ENCODE peak calls at places on chromosomes 13 and 19, in six cellular contexts. J is tibial nerve, F is transverse colon, P is SK-N-SH, S is stomach, Z is ovary. K is an unnamed sample.
A peak's percentile ranks its signal among the peaks of the same experiment; 100 is the strongest.

GRCh38 chr19:40799558-40800338 is 757 bp downstream of the EGLN2 start:
- DNase-seq in J (no peak), F (no peak), P (peak; percentile 69), S (peak; percentile 42), Z (peak; percentile 72), K (peak; percentile 83)

GRCh38 chr13:84265365-84265764 is 383.1 kb upstream of the SLITRK1 start:
- DNase-seq in J (no peak), F (no peak), P (no peak), S (no peak), Z (no peak), K (no peak)

GRCh38 chr13:62643007-62643483 is 1227.4 kb upstream of the PCDH20 start:
- DNase-seq in J (no peak), F (no peak), P (no peak), S (no peak), Z (no peak), K (no peak)

GRCh38 chr13:98324105-98324504 is 147.0 kb upstream of the RNF113B start:
- DNase-seq in J (peak; percentile 45), F (no peak), P (no peak), S (no peak), Z (no peak), K (no peak)

GRCh38 chr19:48059331-48059730 is 15.5 kb upstream of the CABP5 start:
- DNase-seq in J (no peak), F (no peak), P (no peak), S (no peak), Z (no peak), K (peak; percentile 5)

GRCh38 chr13:33191425-33192221 is 93.9 kb downstream of the STARD13 start:
- DNase-seq in J (no peak), F (no peak), P (peak; percentile 63), S (no peak), Z (no peak), K (no peak)

GRCh38 chr19:45939792-45940514 is 25.4 kb upstream of the NANOS2 start:
- DNase-seq in J (no peak), F (no peak), P (no peak), S (no peak), Z (no peak), K (no peak)

GRCh38 chr13:112995395-112996091 is 26.5 kb downstream of the MCF2L start:
- DNase-seq in J (no peak), F (peak; percentile 86), P (no peak), S (peak; percentile 75), Z (no peak), K (no peak)

GRCh38 chr13:95267662-95268369 is 33.4 kb downstream of the ABCC4 start:
- DNase-seq in J (no peak), F (peak; percentile 40), P (no peak), S (peak; percentile 33), Z (no peak), K (peak; percentile 73)
- H3K27ac ChIP-seq in J (no peak overlapping the region), F (peak overlapping the region; percentile 80), P (peak overlapping the region; percentile 32), S (peak overlapping the region; percentile 82), Z (no peak overlapping the region), K (peak overlapping the region; percentile 80)

DNA sequence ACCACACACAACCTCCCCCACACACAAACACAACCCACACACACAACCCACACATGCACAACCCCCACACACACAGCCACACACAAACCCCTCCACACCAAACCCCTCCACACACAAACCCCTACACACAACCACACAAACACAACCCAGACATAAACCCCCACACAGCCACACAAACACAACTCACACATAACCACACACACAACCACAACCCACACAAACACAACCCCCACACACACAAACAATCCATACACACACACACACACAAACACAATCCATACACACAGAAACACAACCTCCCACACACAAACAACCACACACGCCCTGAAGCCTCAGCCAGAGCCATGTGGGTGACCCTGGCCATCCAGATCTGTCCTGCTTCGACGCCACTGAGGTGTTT is 30.0 kb upstream of the ISYNA1 start:
- DNase-seq in J (no peak), F (no peak), P (no peak), S (no peak), Z (no peak), K (no peak)
- TF ChIP-seq EP300 in J (no peak), F (no peak), P (no peak), S (no peak), Z (no peak), K (no peak)

GRCh38 chr13:92827503-92827902 is 399.1 kb upstream of the GPC6 start:
- DNase-seq in J (no peak), F (no peak), P (no peak), S (no peak), Z (no peak), K (no peak)

GRCh38 chr13:92829930-92830329 is 396.7 kb upstream of the GPC6 start:
- DNase-seq in J (no peak), F (no peak), P (no peak), S (no peak), Z (no peak), K (no peak)

GRCh38 chr13:92823059-92823458 is 403.5 kb upstream of the GPC6 start:
- DNase-seq in J (no peak), F (no peak), P (no peak), S (no peak), Z (no peak), K (no peak)

GRCh38 chr13:92830821-92831220 is 395.8 kb upstream of the GPC6 start:
- DNase-seq in J (no peak), F (no peak), P (no peak), S (no peak), Z (no peak), K (no peak)

GRCh38 chr13:92826197-92826596 is 400.4 kb upstream of the GPC6 start:
- DNase-seq in J (no peak), F (no peak), P (no peak), S (no peak), Z (no peak), K (no peak)
- H3K27ac ChIP-seq in J (no peak overlapping the region), F (no peak overlapping the region), P (no peak overlapping the region), S (no peak overlapping the region), Z (no peak overlapping the region), K (no peak overlapping the region)

GRCh38 chr19:49155005-49155826 is at the start of gene HRC:
- DNase-seq in J (no peak), F (no peak), P (no peak), S (no peak), Z (no peak), K (no peak)
- TF ChIP-seq EP300 in J (no peak), F (no peak), P (no peak), S (no peak), Z (no peak), K (no peak)

DNA sequence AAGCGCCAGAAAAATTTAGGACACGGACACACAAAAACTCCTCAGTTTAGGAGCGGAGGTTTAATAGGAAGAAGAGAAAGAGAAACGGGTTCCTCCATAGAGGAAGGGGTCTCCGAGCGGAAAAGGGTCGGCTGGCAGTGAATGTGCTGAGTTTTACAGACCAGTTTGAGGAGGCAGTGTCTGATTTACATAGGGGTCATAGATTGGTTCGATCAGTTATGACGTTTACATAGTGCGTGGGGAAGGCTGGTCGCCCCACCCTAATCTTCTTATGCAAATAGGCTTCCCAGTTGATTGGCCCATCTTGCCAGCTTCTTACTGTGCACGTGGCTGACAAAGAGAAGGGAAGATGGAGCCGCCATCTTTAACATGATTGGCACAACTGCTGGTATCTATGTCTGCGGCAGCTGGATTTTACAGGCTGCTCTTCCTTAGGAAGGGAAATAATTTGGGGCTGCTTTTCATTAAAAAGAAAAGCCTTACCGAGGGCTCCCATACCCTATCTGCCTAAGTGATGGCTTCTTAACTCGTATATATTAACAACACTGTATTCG is 1.2 kb upstream of the ZNF225 start:
- DNase-seq in J (no peak), F (no peak), P (peak; percentile 24), S (no peak), Z (no peak), K (no peak)
- H3K27ac ChIP-seq in J (no peak overlapping the region), F (no peak overlapping the region), P (peak overlapping the region; percentile 47), S (no peak overlapping the region), Z (no peak overlapping the region), K (no peak overlapping the region)

GRCh38 chr19:12722566-12723382 is 958 bp downstream of the TNPO2 start:
- DNase-seq in J (peak; percentile 98), F (peak; percentile 97), P (peak; percentile 96), S (peak; percentile 97), Z (peak; percentile 98), K (peak; percentile 99)
- TF ChIP-seq EP300 in J (peak; percentile 87), F (no peak), P (no peak), S (no peak), Z (no peak), K (no peak)